ENCODE peak calls at places on chromosomes 4 and X, in five cellular contexts. V, B, I, L and T are unnamed samples. For H3K36me3, the result is how much of the 10 kb centered on the place peaks cover.

GRCh38 chr4:5751918-5752802 is 41.2 kb downstream of the EVC start:
- DNase-seq in B (peak), V (no peak), I (no peak), L (no peak), T (no peak)

GRCh38 chr4:38160487-38161207 is 200.4 kb downstream of the PTTG2 start:
- DNase-seq in I (no peak), L (peak), V (no peak), B (peak), T (no peak)

GRCh38 chr4:164442167-164442566 is 311.8 kb upstream of the SMIM31 start:
- DNase-seq in V (no peak), B (no peak), L (no peak), I (no peak), T (no peak)

GRCh38 chrX:96433409-96434122 is 251.1 kb upstream of the DIAPH2 start:
- DNase-seq in V (no peak), B (no peak), L (no peak), I (no peak), T (no peak)

GRCh38 chrX:123909498-123909897 is 49.6 kb downstream of the XIAP start:
- DNase-seq in B (no peak), V (no peak), I (no peak), L (no peak), T (no peak)

GRCh38 chr4:33369366-33369899 is 2649.3 kb downstream of the PCDH7 start:
- DNase-seq in B (no peak), V (no peak), I (no peak), L (no peak), T (no peak)

GRCh38 chrX:23887918-23888317 is 19.8 kb downstream of the APOO start:
- DNase-seq in V (no peak), L (no peak), I (no peak), B (no peak), T (no peak)

GRCh38 chr4:54708339-54709279 is 50.9 kb downstream of the KIT start:
- DNase-seq in L (no peak), B (no peak), V (no peak), I (no peak), T (no peak)

GRCh38 chr4:38232741-38233140 is 272.5 kb downstream of the PTTG2 start:
- DNase-seq in L (no peak), I (no peak), V (no peak), B (no peak), T (no peak)

GRCh38 chrX:110915579-110915978 is 120.0 kb upstream of the CHRDL1 start:
- DNase-seq in V (no peak), I (no peak), L (no peak), B (no peak), T (no peak)

GRCh38 chr4:11151500-11151899 is 277.2 kb downstream of the HS3ST1 start:
- DNase-seq in L (no peak), V (no peak), B (no peak), I (no peak), T (no peak)

GRCh38 chr4:61200195-61200990 is at the start of gene ADGRL3:
- DNase-seq in L (no peak), B (peak), V (peak), I (peak), T (no peak)

GRCh38 chr4:89434364-89434988 is 126.9 kb upstream of the GPRIN3 start:
- DNase-seq in B (no peak), I (peak), L (no peak), V (no peak), T (no peak)

GRCh38 chr4:7822858-7823257 is 116.8 kb downstream of the AFAP1 start:
- DNase-seq in L (no peak), V (no peak), B (no peak), I (no peak), T (no peak)
- H3K36me3 ChIP-seq in L (under half), V (under half), B (under half), I (under half), T (under half)

DNA sequence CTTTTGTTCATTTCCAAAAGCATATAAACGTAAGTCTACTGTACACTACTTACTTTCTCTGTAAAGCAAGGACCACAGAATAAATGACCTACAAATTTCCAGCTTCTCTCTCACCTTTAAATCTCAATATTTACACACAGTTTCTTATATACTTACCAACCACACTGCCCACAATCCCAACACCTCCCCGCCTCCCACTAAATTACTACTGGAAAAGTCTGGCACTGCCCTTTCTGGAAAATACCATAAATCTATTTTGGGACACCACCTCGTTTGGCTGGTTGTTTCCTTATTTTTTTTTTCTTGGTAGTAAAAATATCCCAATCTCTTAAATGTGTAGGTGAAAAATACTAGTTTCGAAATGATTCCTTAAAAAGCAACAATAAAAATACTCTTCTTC is 19.6 kb downstream of the FAT1 start:
- DNase-seq in V (no peak), I (no peak), L (no peak), B (peak), T (no peak)
- H3K36me3 ChIP-seq in V (under half), I (under half), L (under half), B (under half), T (under half)

DNA sequence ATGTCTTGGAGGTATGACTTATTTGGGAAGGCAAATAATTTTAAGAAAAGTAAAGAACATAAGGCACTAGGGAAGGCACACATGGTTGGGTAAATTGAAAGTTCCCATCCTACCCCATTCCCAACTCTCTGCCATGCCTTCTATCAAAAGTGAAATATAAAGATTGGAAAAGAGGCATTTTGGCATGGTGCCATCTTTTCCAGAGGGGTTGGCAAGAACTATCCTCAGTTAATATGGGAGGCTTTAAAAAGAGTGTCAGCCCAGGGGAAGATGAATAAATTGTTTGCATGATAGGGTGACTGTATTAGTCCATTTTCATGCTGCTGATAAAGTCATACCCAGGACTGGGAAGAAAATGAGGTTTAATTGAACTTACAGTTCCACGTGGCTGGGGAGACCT is 150.8 kb upstream of the BOD1L1 start:
- DNase-seq in B (no peak), V (no peak), L (no peak), I (no peak), T (no peak)
- H3K36me3 ChIP-seq in B (under half), V (under half), L (under half), I (under half), T (under half)

GRCh38 chrX:153873282-153874090 is 12.5 kb downstream of the L1CAM start:
- DNase-seq in I (peak), B (no peak), L (no peak), V (no peak), T (no peak)
- H3K36me3 ChIP-seq in I (under half), B (under half), L (under half), V (under half), T (under half)

GRCh38 chr4:783133-783541 is 42.8 kb downstream of the CPLX1 start:
- DNase-seq in I (no peak), B (peak), V (no peak), L (no peak), T (no peak)
- H3K36me3 ChIP-seq in I (under half), B (under half), V (under half), L (under half), T (under half)

GRCh38 chrX:131734621-131735020 is 190.7 kb downstream of the OR13H1 start:
- DNase-seq in I (no peak), L (no peak), B (peak), V (peak), T (no peak)
- H3K36me3 ChIP-seq in I (under half), L (under half), B (under half), V (under half), T (under half)

GRCh38 chrX:154351183-154352011 is 23.0 kb downstream of the FLNA start:
- DNase-seq in I (no peak), V (no peak), L (no peak), B (no peak), T (no peak)
- H3K36me3 ChIP-seq in I (half or more), V (half or more), L (under half), B (under half), T (half or more)

DNA sequence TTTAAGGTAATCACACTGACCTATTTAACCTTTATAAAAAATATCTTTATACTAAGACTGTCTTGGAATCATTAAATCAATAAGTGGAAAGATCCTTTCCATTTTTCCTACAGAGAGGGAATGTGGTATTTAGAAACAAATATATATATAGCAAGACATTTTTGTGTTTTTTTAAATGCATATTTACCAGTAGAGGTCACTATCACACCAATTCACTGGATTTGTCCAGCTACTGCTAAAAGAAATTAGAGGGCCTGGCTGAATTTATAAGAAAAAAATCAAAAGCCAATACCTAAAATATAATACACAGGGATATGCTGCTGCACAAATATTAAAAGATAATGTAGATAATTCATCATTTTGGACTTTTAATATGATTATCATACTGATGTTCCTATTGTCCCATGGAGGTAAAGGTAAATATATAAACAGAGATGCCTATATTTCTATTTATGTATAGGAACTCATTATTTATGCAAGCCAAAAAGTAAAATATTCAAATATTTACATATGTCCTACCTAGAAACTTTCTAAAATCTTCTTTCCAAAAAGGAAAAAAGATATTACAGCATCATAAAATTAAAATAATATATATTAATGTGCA is 69.5 kb downstream of the PDE5A start:
- DNase-seq in I (peak), L (no peak), B (no peak), V (no peak), T (no peak)
- H3K36me3 ChIP-seq in I (under half), L (under half), B (under half), V (under half), T (under half)